ENCODE peak calls at places on chromosome 6, in nine cellular contexts. S is suprapubic skin, Y is stomach, N is breast epithelium, T is body of pancreas, H is heart left ventricle, U is testis, G is IMR-90, X is upper lobe of left lung. Q is an unnamed sample. For H3K4me1, the result is how much of the 10 kb centered on the place peaks cover.

GRCh38 chr6:1388927-1389790 is at the start of gene FOXF2:
- DNase-seq in T (no peak), X (peak), H (no peak), Y (no peak), G (no peak), U (no peak), S (no peak), N (no peak), Q (no peak)

GRCh38 chr6:126232671-126233070 is 107.2 kb upstream of the CENPW start:
- DNase-seq in T (no peak), N (no peak), H (no peak), Y (no peak), S (no peak), G (no peak), X (no peak), U (no peak), Q (no peak)

GRCh38 chr6:121612916-121613315 is 177.5 kb downstream of the GJA1 start:
- DNase-seq in Y (no peak), G (no peak), X (no peak), T (no peak), H (no peak), U (no peak), N (no peak), S (no peak), Q (no peak)

GRCh38 chr6:51528556-51528955 is 558.9 kb downstream of the PKHD1 start:
- DNase-seq in H (no peak), G (no peak), X (no peak), S (no peak), U (no peak), N (no peak), T (no peak), Y (no peak), Q (no peak)

GRCh38 chr6:97630592-97630991 is 347.6 kb upstream of the MMS22L start:
- DNase-seq in G (peak), N (no peak), X (no peak), Y (no peak), T (no peak), S (no peak), U (no peak), H (no peak), Q (no peak)

GRCh38 chr6:169097336-169098052 is 156.2 kb downstream of the THBS2 start:
- DNase-seq in H (no peak), T (no peak), X (no peak), G (peak), N (no peak), Y (no peak), S (no peak), U (no peak), Q (peak)

GRCh38 chr6:121157913-121158312 is 176.4 kb downstream of the TBC1D32 start:
- DNase-seq in Y (no peak), T (no peak), X (no peak), U (no peak), G (peak), H (no peak), N (no peak), S (no peak), Q (no peak)

GRCh38 chr6:22025468-22026159 is 271.2 kb downstream of the PRL start:
- DNase-seq in X (no peak), T (peak), H (no peak), S (no peak), Y (no peak), N (no peak), G (peak), U (peak), Q (peak)

GRCh38 chr6:15109338-15110090 is 136.4 kb upstream of the JARID2 start:
- DNase-seq in Y (no peak), S (no peak), H (no peak), U (no peak), N (no peak), X (no peak), G (no peak), T (peak), Q (no peak)

GRCh38 chr6:16311763-16312162 is 73.4 kb downstream of the GMPR start:
- DNase-seq in U (no peak), X (no peak), H (no peak), Y (no peak), G (no peak), S (no peak), N (no peak), T (no peak), Q (no peak)

GRCh38 chr6:109349419-109349987 is 32.8 kb downstream of the CD164 start:
- DNase-seq in T (peak), U (peak), S (no peak), Y (peak), G (peak), X (no peak), H (no peak), N (no peak), Q (peak)

GRCh38 chr6:33202799-33203198 is 1.7 kb upstream of the HSD17B8 start:
- DNase-seq in G (no peak), N (no peak), S (no peak), X (no peak), U (no peak), H (no peak), T (no peak), Y (no peak), Q (no peak)
- H3K4me1 ChIP-seq in G (under half), N (under half), S (half or more), X (half or more), U (under half), H (under half), T (half or more), Y (half or more), Q (half or more)

DNA sequence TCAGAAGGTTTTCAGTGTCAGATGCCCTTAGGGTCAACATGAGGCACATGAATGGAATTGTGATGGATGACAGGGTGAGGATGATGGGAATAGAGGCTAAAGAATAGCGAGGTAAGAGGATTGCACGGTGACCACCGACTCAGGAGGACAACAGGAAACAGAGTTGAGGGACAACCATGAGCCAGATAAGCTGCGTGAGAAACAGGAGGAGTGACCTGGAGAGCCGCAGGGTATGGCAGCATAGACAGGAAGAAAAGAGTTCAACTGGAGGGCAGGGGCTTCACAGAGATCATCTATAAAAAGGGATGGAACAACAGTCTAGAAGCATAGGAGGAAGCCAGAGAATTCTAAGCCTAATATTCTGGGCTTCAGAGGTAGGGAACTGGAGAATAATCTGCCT is 84.7 kb upstream of the ENPP5 start:
- DNase-seq in H (no peak), X (no peak), Y (no peak), G (no peak), N (no peak), T (no peak), U (no peak), S (no peak), Q (peak)
- TF ChIP-seq POLR2A in H (no peak), X (no peak), Y (no peak), G (no peak), N (no peak), T (no peak), U (no peak), S (no peak), Q (no peak)

DNA sequence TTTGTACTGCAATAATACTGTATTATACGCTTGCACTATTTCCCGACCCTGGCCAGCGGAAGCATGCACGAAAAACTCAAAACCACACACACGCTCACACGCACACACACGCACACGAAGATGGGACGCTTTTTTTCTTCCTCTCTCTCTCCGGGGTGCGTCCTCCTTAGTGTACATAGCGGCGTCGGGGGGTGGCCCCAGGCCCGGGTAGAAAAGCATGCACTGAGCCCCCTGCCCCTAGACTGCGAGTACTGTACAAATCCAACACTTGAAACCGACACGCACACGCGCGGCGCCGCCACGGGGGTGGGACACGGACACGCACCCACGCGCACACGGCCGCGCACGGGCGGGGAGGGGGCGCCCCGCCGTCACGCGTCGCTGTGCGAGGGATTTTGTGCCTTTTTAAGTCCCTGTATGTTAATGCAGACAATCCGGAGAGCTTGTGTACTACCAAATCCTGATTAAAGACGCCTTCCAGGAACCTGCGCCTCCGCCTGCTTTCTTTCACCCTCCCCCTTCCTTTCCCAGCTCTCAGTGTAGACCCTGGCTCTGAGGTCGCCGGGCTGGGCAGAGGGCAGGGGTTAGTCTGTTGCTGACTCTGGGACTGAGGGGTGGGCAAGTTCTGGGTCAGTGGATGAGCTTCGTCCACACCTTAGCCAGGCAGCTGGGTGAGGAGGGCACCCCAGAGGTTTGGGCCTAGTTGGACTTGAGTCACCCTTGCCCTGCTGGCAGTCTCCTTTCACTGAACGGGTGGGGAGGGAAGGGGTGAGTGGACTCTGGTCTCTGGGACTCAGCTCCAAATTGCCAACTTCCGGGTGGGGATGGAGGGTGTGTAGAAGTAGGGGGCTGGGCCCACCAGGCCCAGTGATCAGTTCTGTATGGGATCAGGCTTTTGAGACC is 21.6 kb upstream of the SLC22A7 start:
- DNase-seq in T (no peak), X (peak), N (no peak), G (no peak), S (no peak), Y (no peak), U (no peak), H (peak), Q (no peak)
- H3K4me1 ChIP-seq in T (under half), X (under half), N (under half), G (under half), S (under half), Y (under half), U (under half), H (under half), Q (under half)

GRCh38 chr6:5246870-5247161 is 13.9 kb downstream of the LYRM4 start:
- DNase-seq in G (no peak), Y (no peak), X (no peak), T (no peak), U (no peak), H (no peak), S (no peak), N (no peak), Q (no peak)
- TF ChIP-seq POLR2A in G (no peak), Y (no peak), X (no peak), T (no peak), U (no peak), H (no peak), S (no peak), N (no peak), Q (no peak)

GRCh38 chr6:25387483-25387882 is 108.3 kb downstream of the CARMIL1 start:
- DNase-seq in N (no peak), U (no peak), Y (no peak), T (no peak), G (no peak), S (no peak), X (no peak), H (no peak), Q (no peak)

GRCh38 chr6:25387921-25388320 is 108.7 kb downstream of the CARMIL1 start:
- DNase-seq in X (no peak), T (no peak), Y (no peak), G (no peak), N (no peak), S (no peak), U (no peak), H (no peak), Q (no peak)

GRCh38 chr6:25381077-25381476 is 101.9 kb downstream of the CARMIL1 start:
- DNase-seq in S (no peak), N (no peak), G (no peak), U (no peak), H (no peak), X (no peak), T (no peak), Y (no peak), Q (no peak)

GRCh38 chr6:25384967-25385366 is 105.8 kb downstream of the CARMIL1 start:
- DNase-seq in N (no peak), H (no peak), T (no peak), S (no peak), Y (no peak), U (no peak), G (peak), X (no peak), Q (no peak)

DNA sequence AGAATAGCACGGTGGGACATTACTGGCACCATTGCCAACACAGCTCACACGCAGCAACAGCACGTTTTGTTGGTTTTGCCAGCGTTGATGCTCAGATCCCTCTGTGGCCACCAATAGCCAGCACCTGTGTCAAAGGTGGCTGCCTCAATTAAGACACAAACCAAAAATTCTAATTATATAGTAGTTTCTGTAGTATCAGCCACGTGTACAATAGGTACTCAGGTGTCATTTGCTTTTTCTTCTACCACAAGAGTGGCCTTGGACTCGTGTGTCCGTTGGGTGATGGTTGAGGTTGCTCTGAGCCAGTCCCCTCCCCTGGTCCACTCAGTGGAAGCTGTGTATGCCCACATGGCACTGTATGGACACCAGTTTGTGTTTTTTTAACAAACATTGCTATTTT is 105.1 kb downstream of the CARMIL1 start:
- DNase-seq in T (no peak), X (no peak), N (no peak), G (no peak), Y (no peak), U (no peak), S (no peak), H (no peak), Q (no peak)
- H3K4me1 ChIP-seq in T (under half), X (under half), N (under half), G (under half), Y (under half), U (under half), S (under half), H (under half), Q (under half)

DNA sequence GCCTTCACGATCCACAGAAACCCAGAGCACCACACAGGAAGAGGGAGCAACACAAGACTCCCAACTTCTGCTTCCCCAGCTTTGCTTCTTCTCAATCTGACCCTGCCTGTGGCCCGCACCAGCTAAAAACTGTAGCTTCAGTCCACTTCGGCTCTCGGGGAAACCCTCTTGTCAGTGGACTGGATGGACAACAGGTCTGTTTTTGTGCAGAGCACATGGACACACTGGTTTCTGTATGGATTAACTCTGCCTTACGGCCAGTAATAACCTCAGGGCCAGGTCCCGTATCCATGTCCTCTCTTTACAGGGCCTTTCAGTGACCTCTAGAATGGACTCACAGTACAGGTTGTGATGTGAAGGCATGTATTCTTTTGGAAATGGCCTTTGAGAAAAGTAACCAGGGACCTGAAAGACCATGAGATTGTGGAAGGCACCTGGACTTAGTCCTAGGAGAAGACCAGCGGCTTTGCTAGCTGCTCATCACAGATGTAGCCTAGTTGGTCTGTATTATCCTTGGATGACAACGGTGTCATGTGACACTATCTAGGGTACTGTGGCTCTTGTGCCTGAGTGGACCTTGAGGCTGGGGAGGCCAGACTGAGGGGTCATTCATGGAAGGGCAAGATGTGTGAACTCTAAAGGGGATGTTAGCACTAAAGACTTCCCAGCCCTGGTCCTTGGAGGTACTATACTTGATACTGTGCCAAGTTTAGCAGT is 5.8 kb downstream of the POLR1C start:
- DNase-seq in S (no peak), Y (no peak), T (no peak), N (no peak), U (no peak), H (no peak), G (no peak), X (no peak), Q (no peak)
- TF ChIP-seq POLR2A in S (no peak), Y (no peak), T (no peak), N (no peak), U (no peak), H (no peak), G (no peak), X (no peak), Q (no peak)

DNA sequence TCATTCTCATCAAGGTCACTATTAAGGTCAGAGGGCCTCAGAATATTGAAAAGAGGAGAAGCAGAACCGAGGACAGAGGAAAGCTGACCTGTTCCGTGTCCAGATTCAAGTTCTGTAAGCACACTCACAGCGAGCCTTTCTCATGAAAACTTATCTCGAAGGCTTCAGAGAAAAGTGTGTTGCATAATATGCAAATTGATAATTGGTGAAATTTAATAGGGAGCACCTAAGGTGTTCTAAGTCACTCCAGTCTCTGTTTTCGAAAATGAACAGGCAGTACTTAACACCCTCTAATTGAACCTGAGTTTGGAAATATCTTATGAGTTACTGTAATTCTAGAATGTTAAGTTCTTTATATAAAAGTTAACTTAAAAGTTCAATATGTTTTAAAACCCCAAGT is 181.2 kb upstream of the PDE10A start:
- DNase-seq in H (no peak), G (no peak), U (no peak), Y (no peak), T (no peak), N (no peak), X (no peak), S (no peak), Q (no peak)
- H3K4me1 ChIP-seq in H (under half), G (under half), U (under half), Y (under half), T (under half), N (under half), X (under half), S (under half), Q (under half)

GRCh38 chr6:138107078-138107751 is at the start of gene PERP:
- DNase-seq in X (peak), G (peak), N (peak), Y (peak), T (peak), H (peak), S (peak), U (peak), Q (no peak)
- TF ChIP-seq POLR2A in X (peak), G (peak), N (peak), Y (no peak), T (peak), H (peak), S (peak), U (no peak), Q (peak)